ENCODE peak calls at places on chromosomes 12 and 14, in seven cellular contexts. One of them, this sample, is unnamed.

GRCh38 chr12:115799610-115800009 is 477.9 kb downstream of the MED13L start:
- DNase-seq in memory B cell: no peak
- DNase-seq in WERI-Rb-1: no peak
- DNase-seq in anterior cingulate cortex: no peak
- DNase-seq in amniotic stem cell: no peak
- DNase-seq in iris pigment epithelial cell: no peak
- DNase-seq in GM10248: no peak
- DNase-seq in this sample: no peak

GRCh38 chr14:34297786-34298520 is 164.1 kb downstream of the SPTSSA start:
- DNase-seq in GM10248: no peak
- DNase-seq in anterior cingulate cortex: no peak
- DNase-seq in memory B cell: no peak
- DNase-seq in amniotic stem cell: no peak
- DNase-seq in iris pigment epithelial cell: no peak
- DNase-seq in WERI-Rb-1: no peak
- DNase-seq in this sample: no peak

GRCh38 chr12:31682136-31682962 is 22.9 kb downstream of the ETFBKMT start:
- DNase-seq in iris pigment epithelial cell: peak
- DNase-seq in WERI-Rb-1: peak
- DNase-seq in anterior cingulate cortex: peak
- DNase-seq in GM10248: peak
- DNase-seq in memory B cell: peak
- DNase-seq in amniotic stem cell: peak
- DNase-seq in this sample: no peak

GRCh38 chr12:116924558-116925453 is 14.1 kb downstream of the FBXW8 start:
- DNase-seq in memory B cell: peak
- DNase-seq in GM10248: no peak
- DNase-seq in WERI-Rb-1: no peak
- DNase-seq in amniotic stem cell: peak
- DNase-seq in iris pigment epithelial cell: peak
- DNase-seq in anterior cingulate cortex: no peak
- DNase-seq in this sample: no peak

GRCh38 chr12:75613981-75614380 is 102.6 kb upstream of the KRR1 start:
- DNase-seq in anterior cingulate cortex: no peak
- DNase-seq in memory B cell: no peak
- DNase-seq in GM10248: no peak
- DNase-seq in WERI-Rb-1: no peak
- DNase-seq in amniotic stem cell: no peak
- DNase-seq in iris pigment epithelial cell: peak
- DNase-seq in this sample: no peak

GRCh38 chr12:65853489-65854157 is 29.3 kb downstream of the HMGA2 start:
- DNase-seq in memory B cell: no peak
- DNase-seq in iris pigment epithelial cell: peak
- DNase-seq in anterior cingulate cortex: no peak
- DNase-seq in amniotic stem cell: no peak
- DNase-seq in WERI-Rb-1: no peak
- DNase-seq in GM10248: no peak
- DNase-seq in this sample: no peak

GRCh38 chr14:69682607-69683263 is 71.3 kb downstream of the SUSD6 start:
- DNase-seq in anterior cingulate cortex: no peak
- DNase-seq in GM10248: no peak
- DNase-seq in amniotic stem cell: no peak
- DNase-seq in iris pigment epithelial cell: peak
- DNase-seq in memory B cell: no peak
- DNase-seq in WERI-Rb-1: no peak
- DNase-seq in this sample: no peak

GRCh38 chr12:6852651-6853354 is 853 bp downstream of the USP5 start:
- DNase-seq in GM10248: no peak
- DNase-seq in anterior cingulate cortex: peak
- DNase-seq in WERI-Rb-1: peak
- DNase-seq in memory B cell: no peak
- DNase-seq in amniotic stem cell: no peak
- DNase-seq in iris pigment epithelial cell: peak
- DNase-seq in this sample: no peak

GRCh38 chr12:14619731-14620501 is 52.2 kb upstream of the PLBD1 start:
- DNase-seq in memory B cell: no peak
- DNase-seq in WERI-Rb-1: no peak
- DNase-seq in GM10248: peak
- DNase-seq in anterior cingulate cortex: no peak
- DNase-seq in amniotic stem cell: no peak
- DNase-seq in iris pigment epithelial cell: no peak
- DNase-seq in this sample: no peak

GRCh38 chr14:104792945-104793702 is 2.4 kb downstream of the AKT1 start:
- DNase-seq in WERI-Rb-1: no peak
- DNase-seq in amniotic stem cell: no peak
- DNase-seq in GM10248: no peak
- DNase-seq in memory B cell: no peak
- DNase-seq in anterior cingulate cortex: no peak
- DNase-seq in iris pigment epithelial cell: no peak
- DNase-seq in this sample: no peak

GRCh38 chr12:128578045-128578444 is 245.7 kb downstream of the SLC15A4 start:
- DNase-seq in GM10248: no peak
- DNase-seq in anterior cingulate cortex: no peak
- DNase-seq in WERI-Rb-1: peak
- DNase-seq in amniotic stem cell: no peak
- DNase-seq in memory B cell: no peak
- DNase-seq in iris pigment epithelial cell: no peak
- DNase-seq in this sample: no peak

GRCh38 chr12:113299619-113300237 is 35.2 kb downstream of the SLC8B1 start:
- DNase-seq in anterior cingulate cortex: peak
- DNase-seq in memory B cell: no peak
- DNase-seq in GM10248: no peak
- DNase-seq in WERI-Rb-1: peak
- DNase-seq in amniotic stem cell: peak
- DNase-seq in iris pigment epithelial cell: peak
- DNase-seq in this sample: peak

GRCh38 chr14:101195309-101195724 is 291.8 kb upstream of the RTL1 start:
- DNase-seq in GM10248: no peak
- DNase-seq in iris pigment epithelial cell: no peak
- DNase-seq in anterior cingulate cortex: no peak
- DNase-seq in memory B cell: no peak
- DNase-seq in amniotic stem cell: no peak
- DNase-seq in WERI-Rb-1: no peak
- DNase-seq in this sample: peak

GRCh38 chr14:37698840-37699777 is 103.7 kb downstream of the TTC6 start:
- DNase-seq in anterior cingulate cortex: no peak
- DNase-seq in iris pigment epithelial cell: no peak
- DNase-seq in WERI-Rb-1: no peak
- DNase-seq in GM10248: no peak
- DNase-seq in memory B cell: no peak
- DNase-seq in amniotic stem cell: no peak
- DNase-seq in this sample: no peak

GRCh38 chr12:19236656-19237055 is 107.1 kb downstream of the PLEKHA5 start:
- DNase-seq in GM10248: no peak
- DNase-seq in anterior cingulate cortex: peak
- DNase-seq in amniotic stem cell: peak
- DNase-seq in memory B cell: no peak
- DNase-seq in WERI-Rb-1: no peak
- DNase-seq in iris pigment epithelial cell: peak
- DNase-seq in this sample: no peak

GRCh38 chr12:4270670-4271432 is 2.7 kb upstream of the CCND2 start:
- DNase-seq in WERI-Rb-1: no peak
- DNase-seq in GM10248: no peak
- DNase-seq in anterior cingulate cortex: no peak
- DNase-seq in memory B cell: no peak
- DNase-seq in amniotic stem cell: no peak
- DNase-seq in iris pigment epithelial cell: peak
- DNase-seq in this sample: no peak

GRCh38 chr14:50943943-50944646 is at the start of gene PYGL:
- DNase-seq in amniotic stem cell: no peak
- DNase-seq in anterior cingulate cortex: peak
- DNase-seq in iris pigment epithelial cell: peak
- DNase-seq in memory B cell: peak
- DNase-seq in GM10248: peak
- DNase-seq in WERI-Rb-1: peak
- DNase-seq in this sample: peak

GRCh38 chr12:127670294-127670693 is 596.7 kb upstream of the TMEM132C start:
- DNase-seq in anterior cingulate cortex: no peak
- DNase-seq in iris pigment epithelial cell: no peak
- DNase-seq in GM10248: no peak
- DNase-seq in memory B cell: no peak
- DNase-seq in amniotic stem cell: no peak
- DNase-seq in WERI-Rb-1: no peak
- DNase-seq in this sample: no peak

GRCh38 chr12:102468261-102468940 is 12.0 kb downstream of the IGF1 start:
- DNase-seq in WERI-Rb-1: no peak
- DNase-seq in iris pigment epithelial cell: no peak
- DNase-seq in amniotic stem cell: no peak
- DNase-seq in anterior cingulate cortex: no peak
- DNase-seq in GM10248: no peak
- DNase-seq in memory B cell: no peak
- DNase-seq in this sample: no peak

GRCh38 chr14:51711505-51711904 is 59.8 kb downstream of the FRMD6 start:
- DNase-seq in GM10248: no peak
- DNase-seq in iris pigment epithelial cell: peak
- DNase-seq in WERI-Rb-1: no peak
- DNase-seq in amniotic stem cell: no peak
- DNase-seq in anterior cingulate cortex: no peak
- DNase-seq in memory B cell: no peak
- DNase-seq in this sample: no peak

GRCh38 chr14:102969060-102969791 is 46.8 kb downstream of the AMN start:
- DNase-seq in memory B cell: no peak
- DNase-seq in amniotic stem cell: no peak
- DNase-seq in GM10248: no peak
- DNase-seq in iris pigment epithelial cell: no peak
- DNase-seq in anterior cingulate cortex: no peak
- DNase-seq in WERI-Rb-1: no peak
- DNase-seq in this sample: no peak

GRCh38 chr12:95674088-95674595 is 116.4 kb downstream of the NTN4 start:
- DNase-seq in GM10248: no peak
- DNase-seq in WERI-Rb-1: no peak
- DNase-seq in anterior cingulate cortex: no peak
- DNase-seq in amniotic stem cell: no peak
- DNase-seq in memory B cell: no peak
- DNase-seq in iris pigment epithelial cell: no peak
- DNase-seq in this sample: no peak

GRCh38 chr14:92316937-92317336 is 6.0 kb upstream of the SLC24A4 start:
- DNase-seq in memory B cell: no peak
- DNase-seq in anterior cingulate cortex: no peak
- DNase-seq in WERI-Rb-1: no peak
- DNase-seq in amniotic stem cell: no peak
- DNase-seq in iris pigment epithelial cell: no peak
- DNase-seq in GM10248: no peak
- DNase-seq in this sample: no peak